ENCODE peak calls at places on chromosomes 4 and X, in six cellular contexts. One of them, this sample, is unnamed.

GRCh38 chr4:76108467-76109181 is 34.1 kb downstream of the ART3 start:
- DNase-seq in hepatocyte: no peak
- DNase-seq in GM23338: peak
- DNase-seq in SK-N-SH: peak
- DNase-seq in neural progenitor cell: peak
- DNase-seq in HCT116: no peak
- DNase-seq in this sample: peak

GRCh38 chr4:86935499-86935832 is 655 bp downstream of the AFF1 start:
- DNase-seq in HCT116: no peak
- DNase-seq in SK-N-SH: peak
- DNase-seq in GM23338: peak
- DNase-seq in hepatocyte: no peak
- DNase-seq in neural progenitor cell: no peak
- DNase-seq in this sample: peak

GRCh38 chrX:44529315-44529714 is 13.3 kb downstream of the FUNDC1 start:
- DNase-seq in GM23338: no peak
- DNase-seq in neural progenitor cell: no peak
- DNase-seq in hepatocyte: no peak
- DNase-seq in SK-N-SH: no peak
- DNase-seq in HCT116: no peak
- DNase-seq in this sample: no peak

GRCh38 chr4:176872461-176872860 is 79.7 kb upstream of the VEGFC start:
- DNase-seq in neural progenitor cell: no peak
- DNase-seq in HCT116: no peak
- DNase-seq in hepatocyte: no peak
- DNase-seq in GM23338: no peak
- DNase-seq in SK-N-SH: no peak
- DNase-seq in this sample: no peak

GRCh38 chr4:47213971-47214370 is 182.6 kb downstream of the GABRB1 start:
- DNase-seq in neural progenitor cell: no peak
- DNase-seq in GM23338: no peak
- DNase-seq in SK-N-SH: no peak
- DNase-seq in HCT116: no peak
- DNase-seq in hepatocyte: peak
- DNase-seq in this sample: no peak

GRCh38 chr4:15077969-15078368 is 75.7 kb downstream of the CPEB2 start:
- DNase-seq in HCT116: no peak
- DNase-seq in SK-N-SH: no peak
- DNase-seq in hepatocyte: no peak
- DNase-seq in GM23338: no peak
- DNase-seq in neural progenitor cell: no peak
- DNase-seq in this sample: no peak

GRCh38 chr4:90025248-90025647 is 101.9 kb upstream of the CCSER1 start:
- DNase-seq in GM23338: peak
- DNase-seq in neural progenitor cell: no peak
- DNase-seq in hepatocyte: peak
- DNase-seq in HCT116: peak
- DNase-seq in SK-N-SH: no peak
- DNase-seq in this sample: no peak

GRCh38 chr4:140266958-140267568 is 106.4 kb upstream of the SCOC start:
- DNase-seq in GM23338: no peak
- DNase-seq in neural progenitor cell: no peak
- DNase-seq in hepatocyte: no peak
- DNase-seq in HCT116: no peak
- DNase-seq in SK-N-SH: no peak
- DNase-seq in this sample: no peak

GRCh38 chr4:41611881-41612871 is 74.2 kb downstream of the LIMCH1 start:
- DNase-seq in neural progenitor cell: peak
- DNase-seq in GM23338: peak
- DNase-seq in hepatocyte: peak
- DNase-seq in HCT116: no peak
- DNase-seq in SK-N-SH: peak
- DNase-seq in this sample: no peak

GRCh38 chrX:118183606-118184005 is 67.0 kb upstream of the KLHL13 start:
- DNase-seq in HCT116: no peak
- DNase-seq in SK-N-SH: no peak
- DNase-seq in GM23338: peak
- DNase-seq in neural progenitor cell: no peak
- DNase-seq in hepatocyte: no peak
- DNase-seq in this sample: no peak

GRCh38 chr4:100190643-100191600 is 654 bp upstream of the DDIT4L start:
- DNase-seq in HCT116: no peak
- DNase-seq in neural progenitor cell: peak
- DNase-seq in SK-N-SH: no peak
- DNase-seq in hepatocyte: peak
- DNase-seq in GM23338: peak
- DNase-seq in this sample: no peak

GRCh38 chr4:83618991-83619390 is 83.1 kb downstream of the GPAT3 start:
- DNase-seq in HCT116: no peak
- DNase-seq in GM23338: no peak
- DNase-seq in SK-N-SH: no peak
- DNase-seq in neural progenitor cell: no peak
- DNase-seq in hepatocyte: no peak
- DNase-seq in this sample: no peak

GRCh38 chrX:133634416-133634815 is 219.1 kb upstream of the GPC4 start:
- DNase-seq in GM23338: no peak
- DNase-seq in hepatocyte: no peak
- DNase-seq in HCT116: no peak
- DNase-seq in neural progenitor cell: no peak
- DNase-seq in SK-N-SH: no peak
- DNase-seq in this sample: no peak

DNA sequence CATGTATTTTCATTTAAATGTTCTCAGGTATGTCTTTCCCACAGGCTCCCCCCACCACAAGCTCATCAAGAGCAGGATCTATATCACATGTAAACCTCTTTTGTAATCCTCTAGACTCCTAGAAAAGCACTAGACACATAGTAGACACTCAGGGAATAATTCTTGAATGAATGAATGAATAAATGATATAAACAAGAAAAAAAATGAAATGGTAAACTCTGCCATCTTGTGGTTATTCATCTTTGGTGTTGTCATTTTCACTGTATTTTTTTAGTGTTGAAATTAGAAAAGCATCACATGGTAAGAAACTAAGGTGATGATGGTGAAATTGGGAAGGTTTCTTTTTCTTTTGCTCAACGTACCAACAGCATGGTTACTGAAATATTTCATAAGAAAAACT is 34.2 kb upstream of the C1GALT1C1 start:
- DNase-seq in GM23338: peak
- DNase-seq in SK-N-SH: no peak
- DNase-seq in neural progenitor cell: no peak
- DNase-seq in HCT116: peak
- DNase-seq in hepatocyte: no peak
- DNase-seq in this sample: peak
- TF ChIP-seq EZH2phosphoT487 in GM23338: no peak
- TF ChIP-seq EZH2phosphoT487 in SK-N-SH: no peak
- TF ChIP-seq EZH2phosphoT487 in neural progenitor cell: no peak
- TF ChIP-seq EZH2phosphoT487 in HCT116: no peak
- TF ChIP-seq EZH2phosphoT487 in hepatocyte: no peak
- TF ChIP-seq EZH2phosphoT487 in this sample: no peak

GRCh38 chrX:153725039-153725831 is 579 bp downstream of the ABCD1 start:
- DNase-seq in SK-N-SH: no peak
- DNase-seq in hepatocyte: no peak
- DNase-seq in HCT116: no peak
- DNase-seq in GM23338: peak
- DNase-seq in neural progenitor cell: peak
- DNase-seq in this sample: no peak

GRCh38 chrX:153725832-153726285 is 1.2 kb downstream of the ABCD1 start:
- DNase-seq in HCT116: no peak
- DNase-seq in GM23338: no peak
- DNase-seq in hepatocyte: no peak
- DNase-seq in SK-N-SH: peak
- DNase-seq in neural progenitor cell: no peak
- DNase-seq in this sample: no peak

GRCh38 chrX:153724252-153725038 is at the start of the genes ABCD1 and BCAP31:
- DNase-seq in hepatocyte: peak
- DNase-seq in HCT116: peak
- DNase-seq in neural progenitor cell: peak
- DNase-seq in GM23338: peak
- DNase-seq in SK-N-SH: peak
- DNase-seq in this sample: peak

GRCh38 chrX:153722704-153723350 is 1.4 kb downstream of the BCAP31 start:
- DNase-seq in HCT116: no peak
- DNase-seq in GM23338: no peak
- DNase-seq in neural progenitor cell: no peak
- DNase-seq in hepatocyte: no peak
- DNase-seq in SK-N-SH: no peak
- DNase-seq in this sample: no peak

DNA sequence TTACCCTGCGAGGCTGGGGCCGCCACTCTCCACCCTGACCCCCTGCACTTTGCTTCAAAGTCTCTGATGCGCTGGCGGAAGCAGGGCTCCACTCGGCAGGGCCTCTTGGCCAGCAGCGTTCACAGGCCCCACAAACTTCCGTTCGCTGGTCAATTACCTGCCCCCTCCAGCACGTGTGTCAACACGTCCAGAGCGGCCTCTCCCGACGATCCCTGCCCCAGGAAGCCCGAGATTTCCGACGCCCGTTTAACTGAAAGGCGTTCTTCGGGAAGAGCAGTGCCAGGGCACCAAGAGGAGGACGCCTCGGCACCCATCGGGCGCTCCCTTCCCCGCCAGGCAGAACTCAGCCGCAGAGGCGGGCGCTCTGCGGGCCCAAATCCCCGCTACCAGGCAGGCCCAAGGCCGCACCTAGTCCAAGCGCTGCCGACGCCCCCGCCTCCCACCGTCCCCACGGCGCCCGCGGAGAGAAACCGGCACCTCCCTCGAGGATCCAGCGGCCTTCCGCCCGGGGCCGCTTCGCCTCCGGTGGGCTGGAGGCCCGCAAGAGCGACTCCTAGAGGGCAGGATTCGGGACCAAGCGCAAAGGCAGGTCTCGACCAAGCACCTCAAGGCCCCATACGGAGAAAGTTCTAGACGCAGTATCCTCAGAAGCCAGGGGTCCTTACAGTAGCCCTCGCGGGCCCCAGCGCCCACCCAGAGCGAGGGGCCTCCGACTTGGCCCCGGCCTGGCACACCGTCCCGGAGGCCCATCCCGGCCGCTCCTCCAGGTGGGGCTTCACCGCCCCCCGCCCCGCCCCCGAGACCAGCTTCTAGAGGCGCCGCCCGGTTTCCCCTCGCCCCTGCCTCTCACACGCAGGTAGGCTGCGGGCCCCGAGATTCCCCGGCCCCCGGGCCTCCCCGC is 586 bp downstream of the BCAP31 start:
- DNase-seq in HCT116: no peak
- DNase-seq in hepatocyte: peak
- DNase-seq in SK-N-SH: peak
- DNase-seq in GM23338: peak
- DNase-seq in neural progenitor cell: peak
- DNase-seq in this sample: peak
- TF ChIP-seq CTCF in HCT116: no peak
- TF ChIP-seq CTCF in hepatocyte: peak
- TF ChIP-seq CTCF in SK-N-SH: peak
- TF ChIP-seq CTCF in GM23338: peak
- TF ChIP-seq CTCF in neural progenitor cell: peak
- TF ChIP-seq CTCF in this sample: peak

DNA sequence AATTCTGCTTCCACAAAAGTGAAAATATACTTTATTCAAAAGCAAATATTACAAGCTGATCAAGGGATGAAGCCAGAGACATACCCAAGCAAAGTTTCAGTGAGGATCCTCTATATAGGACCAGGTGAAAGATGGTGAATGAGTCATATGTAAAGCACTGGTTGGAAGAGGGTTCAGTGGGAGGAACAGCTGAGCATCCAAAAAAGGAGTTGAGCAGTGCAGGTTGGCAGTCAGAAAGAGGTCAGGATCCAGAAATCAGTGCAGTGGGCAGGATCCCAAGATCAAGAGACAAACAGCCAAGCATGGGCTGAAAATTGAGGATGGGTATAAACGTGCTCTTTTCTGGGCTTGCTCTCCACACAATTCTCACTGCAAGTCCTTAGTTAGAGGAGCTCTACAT is 30.3 kb downstream of the OTC start:
- DNase-seq in SK-N-SH: no peak
- DNase-seq in hepatocyte: no peak
- DNase-seq in neural progenitor cell: no peak
- DNase-seq in HCT116: no peak
- DNase-seq in GM23338: no peak
- DNase-seq in this sample: no peak
- TF ChIP-seq EZH2phosphoT487 in SK-N-SH: no peak
- TF ChIP-seq EZH2phosphoT487 in hepatocyte: no peak
- TF ChIP-seq EZH2phosphoT487 in neural progenitor cell: no peak
- TF ChIP-seq EZH2phosphoT487 in HCT116: no peak
- TF ChIP-seq EZH2phosphoT487 in GM23338: no peak
- TF ChIP-seq EZH2phosphoT487 in this sample: no peak

GRCh38 chrX:153557618-153558017 is 40.2 kb downstream of the ATP2B3 start:
- DNase-seq in neural progenitor cell: no peak
- DNase-seq in SK-N-SH: no peak
- DNase-seq in HCT116: no peak
- DNase-seq in GM23338: no peak
- DNase-seq in hepatocyte: no peak
- DNase-seq in this sample: no peak
- TF ChIP-seq CTCF in neural progenitor cell: no peak
- TF ChIP-seq CTCF in SK-N-SH: no peak
- TF ChIP-seq CTCF in HCT116: peak
- TF ChIP-seq CTCF in GM23338: no peak
- TF ChIP-seq CTCF in hepatocyte: no peak
- TF ChIP-seq CTCF in this sample: no peak